ENCODE peak calls at places on chromosomes 4 and X, in seven cellular contexts. B is heart left ventricle, M is H9, I is Peyer's patch, F is stomach, D is HFFc6, Q is WTC11. Y is an unnamed sample.

GRCh38 chrX:45775462-45775861 is 574.8 kb upstream of the DIPK2B start:
- DNase-seq in B (no peak), M (no peak), I (no peak), F (no peak), D (peak; percentile 83), Q (no peak), Y (no peak)

GRCh38 chr4:85741921-85742591 is 267.1 kb downstream of the ARHGAP24 start:
- DNase-seq in B (peak; percentile 68), M (no peak), I (no peak), F (no peak), D (no peak), Q (no peak), Y (no peak)

GRCh38 chr4:71545168-71545567 is 206.3 kb downstream of the SLC4A4 start:
- DNase-seq in B (no peak), M (no peak), I (no peak), F (no peak), D (peak; percentile 64), Q (no peak), Y (no peak)

GRCh38 chrX:17788439-17788838 is 51.1 kb downstream of the SCML1 start:
- DNase-seq in B (no peak), M (peak; percentile 62), I (peak; percentile 51), F (peak; percentile 39), D (peak; percentile 0), Q (peak; percentile 50), Y (peak; percentile 44)

GRCh38 chr4:139656614-139657486 is 8.8 kb upstream of the MGST2 start:
- DNase-seq in B (peak; percentile 54), M (peak; percentile 76), I (peak; percentile 56), F (peak; percentile 64), D (peak; percentile 83), Q (peak; percentile 57), Y (peak; percentile 47)

GRCh38 chrX:101449279-101449678 is 36.0 kb upstream of the ARMCX4 start:
- DNase-seq in B (no peak), M (no peak), I (no peak), F (no peak), D (no peak), Q (no peak), Y (no peak)

GRCh38 chrX:51461053-51462050 is 35.0 kb downstream of the NUDT11 start:
- DNase-seq in B (no peak), M (peak; percentile 39), I (no peak), F (no peak), D (no peak), Q (peak; percentile 28), Y (peak; percentile 6)

GRCh38 chrX:42096262-42096939 is 173.0 kb upstream of the CASK start:
- DNase-seq in B (peak; percentile 37), M (no peak), I (no peak), F (peak; percentile 46), D (peak; percentile 58), Q (no peak), Y (no peak)

GRCh38 chr4:133982533-133983224 is 218.9 kb downstream of the PABPC4L start:
- DNase-seq in B (no peak), M (no peak), I (no peak), F (no peak), D (peak; percentile 51), Q (no peak), Y (no peak)

GRCh38 chrX:48702716-48703115 is 6.2 kb downstream of the SUV39H1 start:
- DNase-seq in B (no peak), M (no peak), I (no peak), F (no peak), D (no peak), Q (no peak), Y (no peak)

GRCh38 chr4:170097681-170098080 is 7.9 kb upstream of the AADAT start:
- DNase-seq in B (no peak), M (no peak), I (no peak), F (no peak), D (no peak), Q (no peak), Y (no peak)

GRCh38 chrX:150201841-150202240 is 161.3 kb upstream of the MAMLD1 start:
- DNase-seq in B (no peak), M (no peak), I (no peak), F (no peak), D (no peak), Q (no peak), Y (no peak)

GRCh38 chr4:15088394-15089041 is 86.2 kb downstream of the CPEB2 start:
- DNase-seq in B (no peak), M (no peak), I (no peak), F (no peak), D (no peak), Q (no peak), Y (no peak)

GRCh38 chrX:137166591-137166990 is 132.8 kb upstream of the GPR101 start:
- DNase-seq in B (no peak), M (peak; percentile 37), I (no peak), F (peak; percentile 42), D (no peak), Q (peak; percentile 53), Y (peak; percentile 2)

GRCh38 chr4:165867961-165868360 is 5.1 kb upstream of the TLL1 start:
- DNase-seq in B (no peak), M (no peak), I (no peak), F (no peak), D (no peak), Q (no peak), Y (no peak)

GRCh38 chrX:15447985-15448639 is 45.0 kb downstream of the PIR start:
- DNase-seq in B (no peak), M (no peak), I (no peak), F (no peak), D (peak; percentile 30), Q (no peak), Y (no peak)

GRCh38 chr4:176001171-176002006 is 64.3 kb upstream of the WDR17 start:
- DNase-seq in B (no peak), M (peak; percentile 90), I (no peak), F (no peak), D (no peak), Q (peak; percentile 84), Y (no peak)

GRCh38 chr4:80471701-80472100 is 136.2 kb downstream of the CFAP299 start:
- DNase-seq in B (no peak), M (peak; percentile 66), I (peak; percentile 58), F (peak; percentile 52), D (no peak), Q (peak; percentile 59), Y (no peak)

GRCh38 chr4:184448828-184449227 is 25.5 kb downstream of the IRF2 start:
- DNase-seq in B (peak; percentile 70), M (no peak), I (peak; percentile 63), F (no peak), D (peak; percentile 53), Q (no peak), Y (peak; percentile 37)

GRCh38 chr4:56768772-56769171 is 52.7 kb downstream of the SPINK2 start:
- DNase-seq in B (no peak), M (peak; percentile 38), I (peak; percentile 57), F (no peak), D (no peak), Q (no peak), Y (peak; percentile 42)

GRCh38 chr4:54542540-54543041 is 115.2 kb upstream of the KIT start:
- DNase-seq in B (no peak), M (no peak), I (no peak), F (no peak), D (no peak), Q (no peak), Y (no peak)

GRCh38 chr4:54540931-54541330 is 116.8 kb upstream of the KIT start:
- DNase-seq in B (no peak), M (no peak), I (no peak), F (no peak), D (no peak), Q (no peak), Y (no peak)

GRCh38 chr4:54542119-54542438 is 115.7 kb upstream of the KIT start:
- DNase-seq in B (no peak), M (no peak), I (no peak), F (no peak), D (no peak), Q (no peak), Y (no peak)

GRCh38 chr4:54541426-54542118 is 116.2 kb upstream of the KIT start:
- DNase-seq in B (no peak), M (no peak), I (no peak), F (no peak), D (peak; percentile 74), Q (no peak), Y (no peak)

DNA sequence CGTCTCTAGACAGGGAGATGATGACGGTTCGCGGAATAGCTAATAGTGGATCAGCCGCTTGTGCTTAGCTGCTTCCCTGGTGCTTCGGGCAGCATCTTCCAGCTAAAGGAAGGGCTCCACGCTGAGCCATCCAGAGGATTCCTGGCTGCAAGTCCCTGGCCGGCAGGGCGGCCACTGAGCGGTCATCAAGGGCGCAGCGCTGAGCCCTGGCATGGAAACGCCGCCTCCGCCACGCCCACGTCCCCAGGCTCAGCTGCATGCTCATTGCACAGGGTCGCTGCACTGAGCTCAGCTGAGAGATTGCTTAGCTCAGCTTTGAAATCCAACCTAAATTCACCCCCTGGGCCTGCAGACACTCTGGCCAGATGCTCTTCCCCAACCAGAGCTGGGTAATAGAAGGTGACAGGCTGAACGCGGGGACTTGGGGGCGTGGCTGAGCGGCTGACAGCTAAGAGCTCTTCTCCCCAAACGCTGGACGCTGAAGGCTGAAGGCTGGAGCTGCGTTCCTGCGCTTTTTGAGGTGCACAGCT is 118.2 kb upstream of the KIT start:
- DNase-seq in B (peak; percentile 66), M (peak; percentile 83), I (peak; percentile 72), F (peak; percentile 74), D (peak; percentile 63), Q (peak; percentile 74), Y (no peak)
- TF ChIP-seq CTCF in B (no peak), M (peak; percentile 26), I (no peak), F (no peak), D (peak; percentile 26), Q (no peak), Y (no peak)

GRCh38 chr4:42078184-42078801 is 74.2 kb downstream of the BEND4 start:
- DNase-seq in B (no peak), M (no peak), I (no peak), F (no peak), D (no peak), Q (no peak), Y (peak; percentile 51)
- TF ChIP-seq CTCF in B (no peak), M (no peak), I (no peak), F (no peak), D (no peak), Q (no peak), Y (no peak)

GRCh38 chr4:119865789-119866188 is 200.9 kb downstream of the MAD2L1 start:
- DNase-seq in B (no peak), M (no peak), I (no peak), F (no peak), D (no peak), Q (no peak), Y (no peak)

GRCh38 chr4:119858176-119858575 is 208.5 kb downstream of the MAD2L1 start:
- DNase-seq in B (no peak), M (no peak), I (no peak), F (no peak), D (no peak), Q (no peak), Y (no peak)

GRCh38 chr4:119865389-119865788 is 201.3 kb downstream of the MAD2L1 start:
- DNase-seq in B (no peak), M (no peak), I (no peak), F (no peak), D (no peak), Q (no peak), Y (no peak)

GRCh38 chr4:119861731-119862130 is 204.9 kb downstream of the MAD2L1 start:
- DNase-seq in B (no peak), M (no peak), I (peak; percentile 50), F (no peak), D (no peak), Q (no peak), Y (no peak)
- TF ChIP-seq CTCF in B (no peak), M (no peak), I (no peak), F (no peak), D (no peak), Q (no peak), Y (no peak)

GRCh38 chr4:23680616-23681518 is 209.0 kb downstream of the PPARGC1A start:
- DNase-seq in B (no peak), M (no peak), I (no peak), F (no peak), D (no peak), Q (no peak), Y (no peak)
- TF ChIP-seq CTCF in B (no peak), M (no peak), I (no peak), F (no peak), D (no peak), Q (no peak), Y (no peak)